ENCODE peak calls at places on chromosomes 11 and 22, in ten cellular contexts. E, D, V, Z, I, P, U, Y, O and S are unnamed samples.

GRCh38 chr22:49382451-49382735 is 445.3 kb downstream of the BRD1 start:
- DNase-seq in E (no peak), D (no peak), V (no peak), Z (no peak), I (no peak), P (no peak), U (no peak), Y (no peak), O (no peak), S (no peak)

GRCh38 chr11:120815260-120816100 is 208.4 kb upstream of the TBCEL start:
- DNase-seq in E (no peak), D (no peak), V (no peak), Z (no peak), I (no peak), P (no peak), U (no peak), Y (no peak), O (no peak), S (no peak)

GRCh38 chr11:44171518-44171917 is 76.0 kb downstream of the EXT2 start:
- DNase-seq in E (no peak), D (no peak), V (no peak), Z (peak), I (no peak), P (no peak), U (peak), Y (no peak), O (no peak), S (no peak)

GRCh38 chr11:13233173-13233572 is 44.4 kb upstream of the BMAL1 start:
- DNase-seq in E (no peak), D (no peak), V (no peak), Z (no peak), I (no peak), P (no peak), U (no peak), Y (no peak), O (no peak), S (no peak)

GRCh38 chr22:30429887-30430286 is 4.3 kb downstream of the MTFP1 start:
- DNase-seq in E (no peak), D (no peak), V (no peak), Z (no peak), I (no peak), P (no peak), U (no peak), Y (no peak), O (no peak), S (no peak)

GRCh38 chr11:2444301-2445106 is at the start of the genes KCNQ1 and TRPM5:
- DNase-seq in E (peak), D (no peak), V (peak), Z (no peak), I (peak), P (no peak), U (no peak), Y (no peak), O (peak), S (peak)

GRCh38 chr11:111777094-111778046 is 11.2 kb upstream of the PPP2R1B start:
- DNase-seq in E (no peak), D (peak), V (no peak), Z (peak), I (peak), P (peak), U (peak), Y (peak), O (no peak), S (peak)

GRCh38 chr11:60195923-60196368 is 13.1 kb upstream of the MS4A6A start:
- DNase-seq in E (no peak), D (no peak), V (no peak), Z (no peak), I (no peak), P (no peak), U (no peak), Y (no peak), O (no peak), S (no peak)

GRCh38 chr11:48055292-48056132 is 75.2 kb downstream of the PTPRJ start:
- DNase-seq in E (no peak), D (no peak), V (no peak), Z (peak), I (peak), P (no peak), U (peak), Y (peak), O (no peak), S (peak)

GRCh38 chr22:43884600-43885318 is 7.1 kb downstream of the PNPLA5 start:
- DNase-seq in E (peak), D (no peak), V (no peak), Z (peak), I (peak), P (peak), U (peak), Y (peak), O (peak), S (peak)

DNA sequence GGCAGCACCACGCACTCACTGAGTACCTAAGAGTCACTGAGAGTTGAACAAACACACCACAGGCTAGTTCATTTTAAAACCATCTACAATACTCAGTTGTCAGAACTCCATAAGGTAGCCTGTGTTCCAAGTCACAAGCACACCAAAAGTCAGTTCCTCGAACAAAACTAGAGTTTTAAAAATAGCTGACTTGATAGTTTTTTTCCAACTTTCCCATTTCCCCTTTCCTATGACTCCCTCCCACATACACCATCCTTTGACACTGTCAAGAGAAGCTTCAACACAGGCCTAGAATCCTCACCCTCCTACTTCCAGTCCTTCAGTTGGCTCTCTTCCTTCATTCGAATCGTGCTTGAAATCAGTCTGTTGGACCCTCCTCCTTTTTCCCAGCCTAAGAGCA is 105.7 kb upstream of the AKIP1 start:
- DNase-seq in E (no peak), D (no peak), V (no peak), Z (no peak), I (no peak), P (no peak), U (no peak), Y (no peak), O (no peak), S (no peak)
- H3K27ac ChIP-seq in E (no peak), D (no peak), V (no peak), Z (no peak), I (no peak), P (no peak), U (no peak), Y (no peak), O (no peak), S (peak)

GRCh38 chr11:69771466-69771865 is 3.7 kb downstream of the FGF4 start:
- DNase-seq in E (no peak), D (no peak), V (no peak), Z (no peak), I (no peak), P (no peak), U (no peak), Y (no peak), O (no peak), S (no peak)
- H3K27ac ChIP-seq in E (no peak), D (no peak), V (no peak), Z (no peak), I (no peak), P (no peak), U (no peak), Y (no peak), O (no peak), S (no peak)

GRCh38 chr11:16928052-16928451 is 86.2 kb downstream of the PLEKHA7 start:
- DNase-seq in E (no peak), D (no peak), V (no peak), Z (no peak), I (no peak), P (no peak), U (no peak), Y (no peak), O (no peak), S (peak)

GRCh38 chr11:16938061-16938460 is 76.2 kb downstream of the PLEKHA7 start:
- DNase-seq in E (no peak), D (no peak), V (no peak), Z (no peak), I (no peak), P (no peak), U (no peak), Y (no peak), O (no peak), S (no peak)

GRCh38 chr11:16936643-16937042 is 77.6 kb downstream of the PLEKHA7 start:
- DNase-seq in E (no peak), D (no peak), V (peak), Z (no peak), I (peak), P (no peak), U (peak), Y (no peak), O (no peak), S (peak)

GRCh38 chr11:16933756-16934603 is 80.2 kb downstream of the PLEKHA7 start:
- DNase-seq in E (no peak), D (no peak), V (no peak), Z (peak), I (peak), P (no peak), U (peak), Y (no peak), O (no peak), S (no peak)
- H3K27ac ChIP-seq in E (no peak), D (no peak), V (no peak), Z (no peak), I (peak), P (no peak), U (no peak), Y (no peak), O (no peak), S (peak)

GRCh38 chr11:66139817-66140216 is 69.7 kb downstream of the PACS1 start:
- DNase-seq in E (no peak), D (no peak), V (no peak), Z (no peak), I (no peak), P (no peak), U (no peak), Y (no peak), O (no peak), S (no peak)
- H3K27ac ChIP-seq in E (no peak), D (no peak), V (no peak), Z (no peak), I (no peak), P (no peak), U (no peak), Y (no peak), O (no peak), S (no peak)

GRCh38 chr22:38984224-38984623 is 2.1 kb downstream of the APOBEC3B start:
- DNase-seq in E (no peak), D (no peak), V (no peak), Z (no peak), I (no peak), P (no peak), U (no peak), Y (no peak), O (no peak), S (no peak)
- H3K27ac ChIP-seq in E (no peak), D (no peak), V (peak), Z (no peak), I (peak), P (no peak), U (no peak), Y (no peak), O (no peak), S (peak)

GRCh38 chr11:33554219-33554618 is 146.4 kb downstream of the C11orf91 start:
- DNase-seq in E (no peak), D (no peak), V (no peak), Z (no peak), I (no peak), P (no peak), U (no peak), Y (no peak), O (no peak), S (no peak)

GRCh38 chr11:33559567-33559966 is 141.1 kb downstream of the C11orf91 start:
- DNase-seq in E (no peak), D (no peak), V (no peak), Z (no peak), I (no peak), P (no peak), U (no peak), Y (no peak), O (no peak), S (no peak)

GRCh38 chr11:33557201-33557600 is 143.4 kb downstream of the C11orf91 start:
- DNase-seq in E (no peak), D (no peak), V (no peak), Z (peak), I (no peak), P (no peak), U (peak), Y (peak), O (no peak), S (no peak)

GRCh38 chr11:33560729-33561128 is 139.9 kb downstream of the C11orf91 start:
- DNase-seq in E (no peak), D (no peak), V (no peak), Z (no peak), I (no peak), P (no peak), U (no peak), Y (no peak), O (no peak), S (no peak)

DNA sequence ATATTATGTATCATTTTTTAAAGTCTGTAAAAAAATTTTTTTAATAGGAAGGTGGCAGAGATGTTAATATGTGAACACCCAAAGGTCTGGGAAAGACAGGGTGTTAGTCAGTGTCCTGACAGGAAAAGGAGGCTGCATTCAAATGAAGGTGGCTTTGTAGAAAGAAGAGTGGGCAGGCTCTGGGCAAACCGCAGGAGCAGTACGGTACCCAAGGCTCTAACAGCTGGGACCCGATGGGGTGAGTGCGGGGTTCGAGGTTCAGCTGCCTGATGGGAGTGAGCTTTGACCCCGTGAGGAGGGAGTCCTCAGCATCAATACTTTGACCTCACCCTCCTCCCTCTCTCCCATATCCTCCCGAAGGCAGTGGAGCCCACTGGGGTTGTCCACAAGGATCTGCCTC is 142.5 kb downstream of the C11orf91 start:
- DNase-seq in E (no peak), D (no peak), V (no peak), Z (no peak), I (no peak), P (no peak), U (no peak), Y (no peak), O (no peak), S (no peak)
- H3K27ac ChIP-seq in E (no peak), D (no peak), V (no peak), Z (no peak), I (no peak), P (no peak), U (no peak), Y (no peak), O (no peak), S (no peak)

DNA sequence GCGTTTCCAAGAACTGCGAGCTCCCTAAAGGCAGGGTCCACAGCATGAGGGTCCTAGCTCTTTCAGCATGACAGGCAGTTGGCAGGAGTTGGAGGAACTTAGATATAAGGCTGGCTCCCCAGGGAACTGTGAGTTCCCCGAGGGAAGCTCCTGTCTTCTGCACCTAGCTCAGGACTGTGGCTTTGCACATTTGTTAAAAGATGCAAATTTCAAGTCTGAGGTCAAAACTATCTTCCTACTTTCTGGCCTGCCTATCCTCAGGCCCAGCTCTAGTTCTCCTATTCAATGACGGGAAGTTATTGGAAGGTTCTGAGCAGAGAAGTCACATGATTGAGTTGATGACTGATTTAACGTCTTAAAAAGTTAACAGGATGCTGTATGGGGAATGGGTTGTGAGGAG is 11.7 kb upstream of the UCP3 start:
- DNase-seq in E (no peak), D (no peak), V (no peak), Z (no peak), I (no peak), P (no peak), U (no peak), Y (no peak), O (no peak), S (no peak)
- H3K27ac ChIP-seq in E (peak), D (no peak), V (peak), Z (no peak), I (no peak), P (no peak), U (no peak), Y (no peak), O (no peak), S (peak)

GRCh38 chr22:42500164-42500835 is 19.3 kb downstream of the RRP7A start:
- DNase-seq in E (peak), D (no peak), V (peak), Z (peak), I (peak), P (peak), U (peak), Y (peak), O (no peak), S (peak)
- H3K27ac ChIP-seq in E (peak), D (no peak), V (peak), Z (no peak), I (no peak), P (peak), U (no peak), Y (no peak), O (no peak), S (no peak)

DNA sequence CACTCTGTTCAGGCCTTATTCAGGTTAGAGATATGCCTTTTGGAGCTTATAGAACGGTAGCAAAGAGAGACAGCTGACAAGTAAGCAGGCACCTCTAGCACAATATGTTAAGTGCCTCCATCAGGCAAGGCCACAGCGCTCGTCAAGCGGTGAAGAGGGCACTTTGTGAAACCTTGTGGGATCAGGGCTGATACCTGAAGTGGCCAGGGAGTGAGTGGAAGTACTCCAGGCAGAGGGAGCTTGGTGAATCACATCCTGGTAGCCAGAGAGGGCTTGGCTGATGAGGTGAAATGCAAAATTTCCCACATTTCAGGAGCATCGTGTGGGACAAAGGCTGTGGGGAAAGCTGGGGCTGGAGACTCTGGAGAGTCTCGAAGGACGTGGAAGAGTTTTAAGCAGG is 87.4 kb downstream of the PKNOX2 start:
- DNase-seq in E (no peak), D (no peak), V (no peak), Z (no peak), I (no peak), P (no peak), U (peak), Y (peak), O (no peak), S (peak)
- H3K27ac ChIP-seq in E (no peak), D (no peak), V (no peak), Z (no peak), I (no peak), P (no peak), U (no peak), Y (no peak), O (no peak), S (no peak)